ENCODE peak calls at places on chromosomes 7 and 10, in seven cellular contexts. T is fibroblast of mammary gland; N is endothelial cell; H is CD8-positive, alpha-beta memory T cell; I is naive thymus-derived CD8-positive, alpha-beta T cell; L is T-helper 9 cell; D is NCI-H510A. E is an unnamed sample.
A peak's percentile ranks its signal among the peaks of the same experiment; 100 is the strongest.

GRCh38 chr10:43140414-43140813 is 2.2 kb downstream of the CSGALNACT2 start:
- DNase-seq in T (peak; percentile 96), N (no peak), H (peak; percentile 50), I (no peak), L (no peak), D (no peak), E (no peak)

GRCh38 chr7:63887031-63887430 is 111.6 kb upstream of the ZNF722 start:
- DNase-seq in T (no peak), N (no peak), H (no peak), I (no peak), L (no peak), D (no peak), E (no peak)

GRCh38 chr10:101770331-101771215 is 5.3 kb downstream of the FGF8 start:
- DNase-seq in T (no peak), N (no peak), H (no peak), I (no peak), L (no peak), D (no peak), E (no peak)

GRCh38 chr7:122989577-122989976 is 5.9 kb downstream of the TAS2R16 start:
- DNase-seq in T (no peak), N (no peak), H (no peak), I (no peak), L (no peak), D (no peak), E (no peak)

GRCh38 chr7:139748936-139749335 is 28.9 kb downstream of the HIPK2 start:
- DNase-seq in T (no peak), N (no peak), H (no peak), I (no peak), L (no peak), D (no peak), E (no peak)

GRCh38 chr7:90516257-90516656 is 46.8 kb downstream of the PTTG1IP2 start:
- DNase-seq in T (no peak), N (no peak), H (no peak), I (no peak), L (no peak), D (no peak), E (no peak)

GRCh38 chr10:90125966-90126600 is 424.7 kb downstream of the KIF20B start:
- DNase-seq in T (peak; percentile 89), N (no peak), H (no peak), I (no peak), L (no peak), D (no peak), E (no peak)

GRCh38 chr10:44183667-44184632 is 200.9 kb downstream of the CXCL12 start:
- DNase-seq in T (peak; percentile 77), N (no peak), H (no peak), I (no peak), L (no peak), D (no peak), E (no peak)

GRCh38 chr10:88156341-88156740 is 292.9 kb downstream of the PTEN start:
- DNase-seq in T (peak; percentile 91), N (no peak), H (no peak), I (no peak), L (no peak), D (no peak), E (no peak)

GRCh38 chr10:31064334-31064733 is 32.7 kb upstream of the ZNF438 start:
- DNase-seq in T (peak; percentile 99), N (no peak), H (no peak), I (no peak), L (no peak), D (no peak), E (no peak)

GRCh38 chr7:50534690-50535290 is 30.4 kb downstream of the DDC start:
- DNase-seq in T (peak; percentile 100), N (no peak), H (no peak), I (no peak), L (no peak), D (no peak), E (no peak)

GRCh38 chr10:77909021-77909754 is 17.4 kb downstream of the DLG5 start:
- DNase-seq in T (no peak), N (no peak), H (no peak), I (no peak), L (no peak), D (no peak), E (no peak)

GRCh38 chr10:57457972-57458512 is 809.7 kb downstream of the IPMK start:
- DNase-seq in T (no peak), N (no peak), H (no peak), I (no peak), L (no peak), D (no peak), E (no peak)

GRCh38 chr10:77350134-77350533 is 287.5 kb downstream of the KCNMA1 start:
- DNase-seq in T (no peak), N (no peak), H (no peak), I (no peak), L (no peak), D (no peak), E (no peak)